ENCODE peak calls at places on chromosomes 6 and 20, in four cellular contexts. S is fibroblast of lung, P is left ventricle myocardium inferior, B is dorsolateral prefrontal cortex. U is an unnamed sample. For H3K27me3, the result is how much of the 10 kb centered on the place peaks cover.

GRCh38 chr6:129863664-129864063 is 2.5 kb upstream of the TMEM244 start:
- DNase-seq in S (peak), P (no peak), B (no peak), U (no peak)

GRCh38 chr6:39239527-39240154 is 10.4 kb upstream of the KCNK5 start:
- DNase-seq in S (no peak), P (no peak), B (no peak), U (no peak)

GRCh38 chr6:139402935-139403386 is 28.5 kb upstream of the CITED2 start:
- DNase-seq in S (peak), P (no peak), B (no peak), U (no peak)

GRCh38 chr20:56454754-56455153 is 13.7 kb upstream of the RTF2 start:
- DNase-seq in S (no peak), P (no peak), B (no peak), U (no peak)

GRCh38 chr6:2245103-2245953 is at the start of gene GMDS:
- DNase-seq in S (peak), P (peak), B (peak), U (peak)

GRCh38 chr20:9059931-9060330 is 9.0 kb upstream of the PLCB4 start:
- DNase-seq in S (peak), P (no peak), B (no peak), U (no peak)

GRCh38 chr6:144689503-144690040 is 404.4 kb downstream of the UTRN start:
- DNase-seq in S (no peak), P (no peak), B (no peak), U (no peak)

GRCh38 chr6:5736016-5736738 is 270.5 kb downstream of the NRN1 start:
- DNase-seq in S (no peak), P (no peak), B (no peak), U (no peak)

GRCh38 chr6:15956205-15957106 is 172.4 kb upstream of the MYLIP start:
- DNase-seq in S (peak), P (no peak), B (no peak), U (peak)

GRCh38 chr6:33896391-33897192 is 92.8 kb upstream of the MLN start:
- DNase-seq in S (peak), P (no peak), B (no peak), U (no peak)
- H3K27me3 ChIP-seq in S (under half), P (half or more), B (under half), U (under half)

GRCh38 chr20:62470459-62470858 is 5.3 kb downstream of the GATA5 start:
- DNase-seq in S (no peak), P (no peak), B (no peak), U (no peak)
- H3K27me3 ChIP-seq in S (under half), P (half or more), B (under half), U (under half)

GRCh38 chr6:34148864-34149810 is 3.2 kb upstream of the GRM4 start:
- DNase-seq in S (no peak), P (no peak), B (no peak), U (no peak)

GRCh38 chr6:34150766-34151165 is 4.9 kb upstream of the GRM4 start:
- DNase-seq in S (no peak), P (no peak), B (no peak), U (no peak)

GRCh38 chr6:34151321-34152041 is 5.6 kb upstream of the GRM4 start:
- DNase-seq in S (no peak), P (no peak), B (no peak), U (no peak)

GRCh38 chr6:34147906-34148701 is 2.2 kb upstream of the GRM4 start:
- DNase-seq in S (no peak), P (no peak), B (no peak), U (no peak)

GRCh38 chr6:34149831-34150400 is 4.0 kb upstream of the GRM4 start:
- DNase-seq in S (no peak), P (no peak), B (no peak), U (no peak)
- H3K27me3 ChIP-seq in S (under half), P (half or more), B (under half), U (under half)

GRCh38 chr6:103153016-103153415 is 1706.7 kb downstream of the HACE1 start:
- DNase-seq in S (no peak), P (no peak), B (no peak), U (no peak)

DNA sequence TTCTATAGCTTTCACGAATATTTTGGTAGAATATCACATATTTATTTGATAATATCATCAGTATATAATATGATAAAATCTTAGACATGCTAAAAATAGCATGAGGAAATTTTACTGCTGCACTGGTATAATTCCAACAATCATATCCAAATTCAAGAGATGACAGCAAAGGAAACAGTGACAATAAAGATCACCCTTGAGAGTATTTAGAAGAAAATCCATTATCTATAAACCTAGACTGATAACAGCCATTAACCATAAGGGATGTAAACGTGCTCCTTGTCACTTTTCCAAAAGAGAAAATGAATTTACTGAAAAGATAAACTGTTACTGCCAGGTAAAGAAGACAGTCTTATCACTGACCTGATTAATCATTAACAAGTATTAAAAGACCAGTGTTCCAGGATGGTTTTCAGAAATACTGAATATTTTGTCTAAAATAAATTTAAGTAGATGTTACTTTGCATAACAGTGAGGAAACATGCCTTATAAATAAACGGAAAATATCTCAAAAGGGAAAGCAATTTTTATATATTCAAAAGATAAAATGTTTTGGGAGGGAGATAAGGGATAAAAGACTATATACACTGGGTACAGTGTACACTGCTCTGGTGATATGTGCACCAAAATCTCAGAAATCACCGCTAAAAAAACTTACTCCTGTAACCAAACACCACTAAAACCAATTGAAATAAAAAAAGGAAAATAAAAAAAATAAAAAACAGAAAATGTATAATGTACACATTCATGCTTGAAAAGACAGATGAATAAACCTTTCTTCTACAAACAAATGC is 1704.7 kb downstream of the HACE1 start:
- DNase-seq in S (no peak), P (no peak), B (no peak), U (no peak)
- H3K27me3 ChIP-seq in S (under half), P (under half), B (under half), U (under half)

GRCh38 chr20:2794202-2794748 is 6.2 kb downstream of the CPXM1 start:
- DNase-seq in S (no peak), P (no peak), B (no peak), U (no peak)

GRCh38 chr20:2797136-2797983 is 3.1 kb downstream of the CPXM1 start:
- DNase-seq in S (no peak), P (no peak), B (no peak), U (no peak)

GRCh38 chr20:2794866-2795447 is 5.5 kb downstream of the CPXM1 start:
- DNase-seq in S (no peak), P (no peak), B (no peak), U (no peak)

GRCh38 chr20:2795451-2795850 is 5.0 kb downstream of the CPXM1 start:
- DNase-seq in S (no peak), P (no peak), B (no peak), U (no peak)

DNA sequence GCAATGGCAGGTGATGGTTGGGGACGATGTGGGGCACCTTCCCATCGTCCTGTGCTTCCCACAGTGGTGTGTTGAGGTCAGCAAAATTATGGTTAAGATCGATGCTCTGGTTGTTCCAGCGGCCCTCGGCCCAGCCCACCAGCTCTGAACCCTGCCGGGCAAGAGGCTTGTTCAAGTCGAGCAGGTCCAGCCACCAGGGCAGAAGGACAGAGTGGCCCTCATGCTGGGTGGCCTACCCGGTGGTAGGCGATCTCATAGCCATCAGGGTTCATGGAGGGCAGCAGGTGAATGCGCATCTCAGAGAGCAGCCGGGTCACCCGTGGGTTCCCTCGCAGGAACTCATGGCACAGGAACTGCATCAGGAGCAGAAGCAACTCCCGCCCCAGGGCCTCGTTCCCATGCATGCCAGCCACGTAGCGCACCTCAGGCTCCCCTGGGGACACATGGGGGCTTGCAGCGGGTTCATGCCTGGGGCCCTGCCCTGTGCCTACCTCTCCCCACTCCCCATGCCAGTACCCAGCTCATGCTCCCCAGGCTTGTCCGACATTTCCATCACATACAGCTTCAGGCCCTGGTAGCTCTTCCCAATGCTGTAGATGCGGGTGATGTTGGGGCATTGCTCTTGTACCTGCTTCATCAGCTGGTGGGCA is 4.3 kb downstream of the CPXM1 start:
- DNase-seq in S (no peak), P (no peak), B (no peak), U (no peak)
- H3K27me3 ChIP-seq in S (under half), P (half or more), B (under half), U (under half)

DNA sequence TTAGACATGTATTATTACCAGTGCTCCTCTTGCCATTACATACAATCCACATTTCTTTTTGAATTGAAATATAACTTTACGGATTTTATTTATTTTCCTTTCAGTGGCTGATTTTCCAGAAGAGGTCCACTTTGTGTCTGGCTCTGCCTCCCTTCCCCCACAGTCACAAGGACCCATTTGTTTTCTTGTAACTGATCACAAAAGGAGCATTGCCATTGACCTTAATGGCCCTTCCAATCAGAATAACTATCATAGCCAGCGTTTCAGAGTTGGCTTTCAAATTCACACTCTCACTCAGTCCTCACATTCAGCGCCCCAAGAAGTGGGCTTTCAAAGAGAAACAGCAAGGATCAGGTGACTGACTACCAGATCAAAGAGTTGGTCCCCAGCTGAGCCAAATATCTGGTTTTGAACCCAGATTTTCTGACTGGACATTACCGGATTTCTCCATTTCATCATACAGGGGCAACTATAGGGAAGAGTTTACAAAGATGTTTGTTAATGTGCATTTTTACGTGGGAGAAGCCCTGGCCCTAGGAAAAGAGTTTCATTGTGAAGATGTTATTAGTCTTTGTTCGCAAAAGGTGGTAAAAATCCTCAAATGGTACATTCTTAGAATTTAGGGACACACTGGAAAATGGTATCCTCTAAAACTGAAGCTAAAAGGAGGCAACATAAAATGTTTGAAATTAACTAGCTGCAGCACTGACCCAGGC is 2.0 kb upstream of the SLC22A23 start:
- DNase-seq in S (no peak), P (no peak), B (peak), U (no peak)
- H3K27me3 ChIP-seq in S (under half), P (under half), B (under half), U (under half)

DNA sequence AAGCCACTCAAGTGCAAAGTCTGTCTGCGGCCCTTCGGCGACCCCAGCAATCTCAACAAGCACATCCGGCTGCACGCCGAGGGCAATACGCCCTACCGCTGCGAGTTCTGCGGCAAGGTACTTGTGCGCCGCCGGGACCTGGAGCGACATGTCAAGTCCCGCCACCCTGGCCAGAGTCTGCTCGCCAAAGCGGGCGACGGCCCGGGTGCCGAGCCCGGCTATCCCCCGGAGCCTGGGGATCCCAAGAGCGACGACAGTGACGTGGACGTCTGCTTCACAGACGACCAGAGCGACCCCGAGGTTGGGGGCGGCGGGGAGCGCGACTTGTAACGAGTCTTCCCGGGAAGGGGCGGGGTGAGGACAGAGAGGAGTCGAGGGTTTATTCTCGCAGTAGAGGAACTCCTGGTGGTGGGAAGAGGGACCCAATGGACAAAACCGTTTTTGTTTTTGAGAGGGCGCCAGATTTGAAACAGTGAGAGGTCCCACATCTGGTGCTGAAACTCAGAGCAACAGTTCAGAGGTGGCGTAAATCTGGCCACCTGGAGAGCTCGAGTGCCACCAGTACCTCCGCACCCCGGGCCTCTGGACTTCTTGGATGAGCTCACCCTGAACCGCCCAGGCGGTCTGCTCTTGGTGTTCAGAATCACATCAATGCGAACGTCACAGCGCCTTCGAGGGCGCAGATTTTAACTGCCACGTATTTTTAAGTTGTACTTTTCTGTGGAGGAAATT is 8.0 kb downstream of the PRDM13 start:
- DNase-seq in S (no peak), P (no peak), B (no peak), U (no peak)
- H3K27me3 ChIP-seq in S (half or more), P (half or more), B (half or more), U (half or more)

GRCh38 chr20:59663513-59663890 is 59.2 kb downstream of the PHACTR3 start:
- DNase-seq in S (no peak), P (no peak), B (no peak), U (no peak)
- H3K27me3 ChIP-seq in S (under half), P (under half), B (under half), U (under half)

U was measured in colonic mucosa.